ENCODE peak calls at places on chromosomes 4 and X, in four cellular contexts. E is heart left ventricle, Z is HFF-Myc, O is cardiac muscle cell. Y is an unnamed sample.

GRCh38 chrX:2360731-2361130 is 140.0 kb downstream of the DHRSX start:
- DNase-seq in Z (no peak), O (no peak), E (no peak), Y (no peak)

GRCh38 chrX:43552166-43552565 is 103.9 kb upstream of the MAOA start:
- DNase-seq in E (no peak), O (no peak), Z (no peak), Y (no peak)

GRCh38 chr4:3290476-3290875 is 2.3 kb upstream of the RGS12 start:
- DNase-seq in O (no peak), Z (no peak), E (no peak), Y (no peak)

GRCh38 chrX:43822015-43822414 is 60.2 kb downstream of the MAOB start:
- DNase-seq in O (no peak), Z (no peak), E (no peak), Y (no peak)

GRCh38 chrX:101029665-101030064 is 22.2 kb downstream of the TRMT2B start:
- DNase-seq in Z (no peak), O (no peak), E (no peak), Y (no peak)

GRCh38 chr4:6308890-6309643 is 39.4 kb downstream of the WFS1 start:
- DNase-seq in E (no peak), Z (no peak), O (peak), Y (no peak)

GRCh38 chrX:63283331-63283730 is 67.8 kb downstream of the SPIN4 start:
- DNase-seq in Z (no peak), O (no peak), E (no peak), Y (no peak)

GRCh38 chr4:27721193-27721592 is 860.6 kb downstream of the STIM2 start:
- DNase-seq in E (no peak), O (no peak), Z (no peak), Y (no peak)

GRCh38 chr4:10107111-10108091 is 9.2 kb downstream of the WDR1 start:
- DNase-seq in O (no peak), Z (no peak), E (no peak), Y (peak)

GRCh38 chr4:68490826-68491457 is 43.7 kb downstream of the TMPRSS11E start:
- DNase-seq in Z (no peak), E (peak), O (peak), Y (no peak)

GRCh38 chrX:30822068-30822671 is 66.9 kb downstream of the TAB3 start:
- DNase-seq in Z (no peak), O (no peak), E (no peak), Y (peak)

GRCh38 chr4:147019061-147019460 is 73.4 kb upstream of the TTC29 start:
- DNase-seq in E (peak), O (peak), Z (peak), Y (peak)
- TF ChIP-seq CTCF in E (peak), O (peak), Z (peak), Y (peak)

DNA sequence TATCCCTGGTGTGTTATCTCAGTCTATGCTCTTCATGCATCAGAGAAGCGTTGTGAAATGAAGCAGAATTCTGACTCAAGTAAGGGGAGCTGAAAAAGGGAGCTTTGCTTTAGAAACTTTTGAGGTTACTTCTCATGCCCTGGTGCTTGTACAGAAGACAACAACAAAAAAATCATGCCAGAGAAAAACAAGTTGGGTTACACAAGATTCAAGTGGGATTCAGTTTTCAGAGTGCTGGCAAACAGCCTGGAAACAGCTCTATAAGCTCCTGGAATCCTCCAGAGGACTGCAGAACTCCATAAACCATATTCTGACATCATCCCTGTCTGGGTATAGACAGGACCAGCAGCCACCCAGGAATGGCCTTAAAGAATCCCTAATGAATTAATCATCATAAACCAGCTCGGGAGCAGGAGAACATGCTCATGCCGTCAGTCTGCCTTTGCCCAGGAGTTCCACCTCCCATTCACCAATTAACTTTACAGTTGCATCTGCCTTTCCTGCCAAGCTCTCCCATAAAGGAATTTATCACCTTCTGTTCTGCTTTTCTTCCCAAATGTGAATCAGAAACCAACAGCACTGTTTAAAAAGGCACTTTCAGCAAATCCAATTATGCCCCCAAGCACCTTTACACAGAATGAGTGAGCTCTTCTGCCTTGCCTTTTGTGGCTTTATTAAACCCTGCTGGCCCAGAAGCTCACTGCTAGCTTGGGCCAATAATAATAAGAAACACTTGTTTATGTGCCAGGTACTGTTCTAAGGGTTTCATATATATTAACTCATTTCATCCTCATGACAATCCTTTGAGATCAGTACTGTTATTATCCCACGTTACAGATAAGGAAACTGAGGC is 54.5 kb upstream of the FBXW7 start:
- DNase-seq in O (no peak), Z (peak), E (no peak), Y (peak)
- TF ChIP-seq CTCF in O (no peak), Z (no peak), E (no peak), Y (no peak)

GRCh38 chrX:54866606-54867005 is 54.0 kb upstream of the TRO start:
- DNase-seq in O (no peak), E (no peak), Z (no peak), Y (no peak)
- TF ChIP-seq CTCF in O (no peak), E (no peak), Z (no peak), Y (no peak)

GRCh38 chr4:114383055-114383454 is 215.6 kb upstream of the UGT8 start:
- DNase-seq in O (no peak), E (no peak), Z (no peak), Y (peak)

GRCh38 chr4:114373508-114373907 is 225.1 kb upstream of the UGT8 start:
- DNase-seq in O (no peak), E (no peak), Z (no peak), Y (no peak)

GRCh38 chr4:114383721-114384120 is 214.9 kb upstream of the UGT8 start:
- DNase-seq in O (no peak), E (peak), Z (peak), Y (peak)

GRCh38 chr4:114378306-114378903 is 220.2 kb upstream of the UGT8 start:
- DNase-seq in Z (peak), E (no peak), O (no peak), Y (peak)
- TF ChIP-seq CTCF in Z (peak), E (peak), O (peak), Y (peak)

GRCh38 chr4:178273168-178273567 is 830.9 kb upstream of the AGA start:
- DNase-seq in E (no peak), Z (no peak), O (no peak), Y (no peak)

GRCh38 chr4:178271386-178271785 is 829.1 kb upstream of the AGA start:
- DNase-seq in O (no peak), Z (no peak), E (no peak), Y (no peak)

GRCh38 chr4:178275671-178276360 is 833.6 kb upstream of the AGA start:
- DNase-seq in O (no peak), Z (no peak), E (no peak), Y (no peak)
- TF ChIP-seq CTCF in O (no peak), Z (no peak), E (no peak), Y (peak)

DNA sequence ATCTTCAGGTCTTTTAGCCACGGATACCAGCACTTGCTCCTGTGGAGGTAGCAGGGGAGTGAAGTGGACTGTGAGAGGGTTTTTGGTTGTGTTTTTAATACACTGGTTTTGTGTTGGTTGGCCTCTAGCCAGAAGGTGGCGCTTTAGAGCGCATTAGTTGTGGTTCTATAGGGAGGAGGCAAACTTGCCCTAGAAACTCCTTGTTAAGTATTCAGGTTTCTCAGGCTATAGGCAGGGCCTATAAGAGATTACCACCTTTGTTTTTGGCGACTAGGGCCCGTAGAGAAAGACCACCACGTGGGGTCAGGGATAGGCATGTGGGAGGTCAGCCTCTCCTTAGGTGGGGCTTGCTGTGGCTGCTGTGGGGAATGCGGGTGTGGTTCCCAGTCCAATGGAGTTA is 221.6 kb upstream of the SPANXN4 start:
- DNase-seq in Z (no peak), E (no peak), O (peak), Y (no peak)
- TF ChIP-seq CTCF in Z (no peak), E (no peak), O (no peak), Y (no peak)

GRCh38 chrX:137428777-137429564 is 137.0 kb upstream of the ZIC3 start:
- DNase-seq in E (no peak), O (peak), Z (no peak), Y (no peak)
- TF ChIP-seq CTCF in E (no peak), O (no peak), Z (no peak), Y (no peak)

GRCh38 chr4:54400802-54401201 is 171.7 kb downstream of the PDGFRA start:
- DNase-seq in E (no peak), Z (peak), O (no peak), Y (peak)
- TF ChIP-seq CTCF in E (no peak), Z (no peak), O (no peak), Y (no peak)

GRCh38 chr4:4694296-4694772 is 152.5 kb upstream of the STX18 start:
- DNase-seq in Z (no peak), O (peak), E (peak), Y (peak)

GRCh38 chr4:4694812-4695211 is 153.0 kb upstream of the STX18 start:
- DNase-seq in E (no peak), Z (no peak), O (no peak), Y (no peak)

GRCh38 chr4:4695497-4695896 is 153.6 kb upstream of the STX18 start:
- DNase-seq in E (no peak), O (no peak), Z (no peak), Y (no peak)

GRCh38 chr4:4693755-4694295 is 152.0 kb upstream of the STX18 start:
- DNase-seq in E (no peak), Z (no peak), O (no peak), Y (no peak)

DNA sequence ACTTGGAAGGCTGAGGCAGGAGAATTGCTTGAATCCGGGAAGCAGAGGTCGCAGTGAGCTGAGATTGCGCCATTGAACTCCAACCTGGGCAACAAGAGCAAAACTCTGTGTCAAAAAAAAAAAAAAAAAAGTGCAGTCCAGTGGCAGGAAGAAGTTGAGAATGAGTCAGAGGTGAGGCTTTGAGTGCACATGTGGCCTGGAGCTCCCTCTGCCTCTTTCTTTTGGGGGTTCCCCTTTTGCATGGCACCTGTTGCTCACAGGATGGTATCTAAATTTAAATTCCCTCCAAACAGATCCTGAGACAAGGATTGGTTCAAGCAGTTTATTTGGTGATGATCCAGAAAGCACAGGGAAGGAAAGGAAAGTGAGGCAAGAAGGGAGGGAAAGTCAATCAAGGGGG is 151.4 kb upstream of the STX18 start:
- DNase-seq in Z (no peak), O (no peak), E (no peak), Y (no peak)
- TF ChIP-seq CTCF in Z (no peak), O (no peak), E (no peak), Y (no peak)